ENCODE peak calls at places on chromosomes 11 and 22, in seven cellular contexts. One of them, this sample, is unnamed. For H3K4me1, the result is how much of the 10 kb centered on the place peaks cover.

GRCh38 chr11:121063728-121064127 is 37.3 kb upstream of the TECTA start:
- DNase-seq in adrenal gland: no peak
- DNase-seq in H9: no peak
- DNase-seq in psoas muscle: no peak
- DNase-seq in mammary epithelial cell: no peak
- DNase-seq in lower lobe of right lung: no peak
- DNase-seq in uterus: no peak
- DNase-seq in this sample: no peak

GRCh38 chr11:71228961-71229360 is 23.4 kb downstream of the SHANK2 start:
- DNase-seq in adrenal gland: no peak
- DNase-seq in lower lobe of right lung: no peak
- DNase-seq in mammary epithelial cell: no peak
- DNase-seq in H9: no peak
- DNase-seq in psoas muscle: no peak
- DNase-seq in uterus: no peak
- DNase-seq in this sample: no peak

GRCh38 chr11:26227311-26227710 is 104.6 kb upstream of the ANO3 start:
- DNase-seq in H9: no peak
- DNase-seq in adrenal gland: no peak
- DNase-seq in lower lobe of right lung: no peak
- DNase-seq in uterus: no peak
- DNase-seq in mammary epithelial cell: peak
- DNase-seq in psoas muscle: no peak
- DNase-seq in this sample: no peak

GRCh38 chr11:101255036-101255435 is 125.4 kb upstream of the PGR start:
- DNase-seq in psoas muscle: no peak
- DNase-seq in adrenal gland: no peak
- DNase-seq in H9: no peak
- DNase-seq in uterus: no peak
- DNase-seq in lower lobe of right lung: no peak
- DNase-seq in mammary epithelial cell: no peak
- DNase-seq in this sample: no peak

GRCh38 chr11:95095858-95096587 is 6.4 kb downstream of the ENDOD1 start:
- DNase-seq in psoas muscle: no peak
- DNase-seq in mammary epithelial cell: peak
- DNase-seq in adrenal gland: no peak
- DNase-seq in uterus: no peak
- DNase-seq in lower lobe of right lung: no peak
- DNase-seq in H9: no peak
- DNase-seq in this sample: no peak

GRCh38 chr11:32094931-32095330 is 4.1 kb downstream of the RCN1 start:
- DNase-seq in psoas muscle: peak
- DNase-seq in adrenal gland: no peak
- DNase-seq in uterus: no peak
- DNase-seq in mammary epithelial cell: no peak
- DNase-seq in lower lobe of right lung: no peak
- DNase-seq in H9: no peak
- DNase-seq in this sample: no peak

GRCh38 chr11:63610604-63611394 is 3.4 kb downstream of the PLAAT3 start:
- DNase-seq in mammary epithelial cell: peak
- DNase-seq in adrenal gland: peak
- DNase-seq in psoas muscle: no peak
- DNase-seq in lower lobe of right lung: no peak
- DNase-seq in uterus: no peak
- DNase-seq in H9: peak
- DNase-seq in this sample: no peak

GRCh38 chr11:57634311-57634710 is 15.4 kb downstream of the YPEL4 start:
- DNase-seq in adrenal gland: no peak
- DNase-seq in lower lobe of right lung: no peak
- DNase-seq in psoas muscle: no peak
- DNase-seq in mammary epithelial cell: no peak
- DNase-seq in H9: no peak
- DNase-seq in uterus: no peak
- DNase-seq in this sample: no peak

GRCh38 chr22:49046546-49047305 is 780.9 kb downstream of the BRD1 start:
- DNase-seq in H9: peak
- DNase-seq in adrenal gland: peak
- DNase-seq in lower lobe of right lung: no peak
- DNase-seq in psoas muscle: no peak
- DNase-seq in uterus: peak
- DNase-seq in mammary epithelial cell: no peak
- DNase-seq in this sample: peak

GRCh38 chr11:119206512-119207299 is 567 bp downstream of the CBL start:
- DNase-seq in mammary epithelial cell: no peak
- DNase-seq in uterus: peak
- DNase-seq in H9: peak
- DNase-seq in adrenal gland: peak
- DNase-seq in psoas muscle: peak
- DNase-seq in lower lobe of right lung: peak
- DNase-seq in this sample: peak

GRCh38 chr22:48098936-48099245 is 1336.4 kb downstream of the TBC1D22A start:
- DNase-seq in psoas muscle: no peak
- DNase-seq in adrenal gland: no peak
- DNase-seq in lower lobe of right lung: no peak
- DNase-seq in mammary epithelial cell: no peak
- DNase-seq in uterus: no peak
- DNase-seq in H9: peak
- DNase-seq in this sample: no peak

GRCh38 chr11:101686514-101686913 is 102.7 kb upstream of the TRPC6 start:
- DNase-seq in H9: no peak
- DNase-seq in lower lobe of right lung: no peak
- DNase-seq in mammary epithelial cell: peak
- DNase-seq in psoas muscle: no peak
- DNase-seq in uterus: no peak
- DNase-seq in adrenal gland: no peak
- DNase-seq in this sample: no peak

GRCh38 chr11:57219021-57219627 is 17.9 kb downstream of the APLNR start:
- DNase-seq in H9: no peak
- DNase-seq in adrenal gland: no peak
- DNase-seq in lower lobe of right lung: no peak
- DNase-seq in mammary epithelial cell: no peak
- DNase-seq in uterus: no peak
- DNase-seq in psoas muscle: no peak
- DNase-seq in this sample: no peak

GRCh38 chr11:70662691-70663098 is 264.4 kb downstream of the CTTN start:
- DNase-seq in lower lobe of right lung: no peak
- DNase-seq in psoas muscle: no peak
- DNase-seq in adrenal gland: no peak
- DNase-seq in mammary epithelial cell: no peak
- DNase-seq in H9: peak
- DNase-seq in uterus: no peak
- DNase-seq in this sample: no peak

GRCh38 chr11:46402957-46403902 is 11.7 kb upstream of the CHRM4 start:
- DNase-seq in mammary epithelial cell: no peak
- DNase-seq in H9: no peak
- DNase-seq in psoas muscle: no peak
- DNase-seq in uterus: no peak
- DNase-seq in lower lobe of right lung: no peak
- DNase-seq in adrenal gland: no peak
- DNase-seq in this sample: no peak

GRCh38 chr11:17564687-17565042 is 17.6 kb downstream of the OTOG start:
- DNase-seq in psoas muscle: no peak
- DNase-seq in mammary epithelial cell: no peak
- DNase-seq in lower lobe of right lung: no peak
- DNase-seq in adrenal gland: no peak
- DNase-seq in uterus: no peak
- DNase-seq in H9: peak
- DNase-seq in this sample: no peak

GRCh38 chr11:115653076-115653475 is 148.9 kb upstream of the CADM1 start:
- DNase-seq in H9: no peak
- DNase-seq in adrenal gland: no peak
- DNase-seq in psoas muscle: no peak
- DNase-seq in uterus: no peak
- DNase-seq in mammary epithelial cell: peak
- DNase-seq in lower lobe of right lung: no peak
- DNase-seq in this sample: no peak

GRCh38 chr11:19352072-19352735 is 111.5 kb upstream of the E2F8 start:
- DNase-seq in lower lobe of right lung: no peak
- DNase-seq in mammary epithelial cell: no peak
- DNase-seq in uterus: no peak
- DNase-seq in psoas muscle: no peak
- DNase-seq in H9: no peak
- DNase-seq in adrenal gland: no peak
- DNase-seq in this sample: no peak

GRCh38 chr11:2997406-2997805 is 5.3 kb upstream of the NAP1L4 start:
- DNase-seq in adrenal gland: no peak
- DNase-seq in psoas muscle: no peak
- DNase-seq in uterus: no peak
- DNase-seq in mammary epithelial cell: no peak
- DNase-seq in H9: no peak
- DNase-seq in lower lobe of right lung: no peak
- DNase-seq in this sample: no peak

DNA sequence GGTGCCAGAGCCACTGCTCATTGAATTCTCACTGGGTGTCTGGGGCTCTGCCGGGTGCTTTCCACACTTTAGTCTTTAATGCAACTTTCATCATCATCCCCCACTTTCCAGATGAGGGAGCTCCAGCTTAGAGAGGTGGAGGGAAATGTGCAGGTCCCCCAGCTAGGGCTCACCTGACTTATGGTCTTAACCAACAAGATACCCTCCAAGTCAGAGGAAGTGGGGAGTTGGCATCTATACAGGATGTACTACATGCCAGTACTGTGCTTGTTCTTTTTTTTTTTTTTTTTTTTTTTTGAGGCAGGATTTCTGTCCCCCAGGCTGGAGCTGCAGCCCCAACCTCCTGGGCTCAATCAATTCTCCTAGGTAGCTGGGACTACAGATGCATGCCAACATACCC is 26.3 kb downstream of the C22orf42 start:
- DNase-seq in uterus: no peak
- DNase-seq in H9: no peak
- DNase-seq in lower lobe of right lung: no peak
- DNase-seq in psoas muscle: no peak
- DNase-seq in adrenal gland: no peak
- DNase-seq in mammary epithelial cell: no peak
- DNase-seq in this sample: no peak
- H3K4me1 ChIP-seq in uterus: under half
- H3K4me1 ChIP-seq in H9: under half
- H3K4me1 ChIP-seq in lower lobe of right lung: under half
- H3K4me1 ChIP-seq in psoas muscle: under half
- H3K4me1 ChIP-seq in adrenal gland: under half
- H3K4me1 ChIP-seq in mammary epithelial cell: under half
- H3K4me1 ChIP-seq in this sample: under half

DNA sequence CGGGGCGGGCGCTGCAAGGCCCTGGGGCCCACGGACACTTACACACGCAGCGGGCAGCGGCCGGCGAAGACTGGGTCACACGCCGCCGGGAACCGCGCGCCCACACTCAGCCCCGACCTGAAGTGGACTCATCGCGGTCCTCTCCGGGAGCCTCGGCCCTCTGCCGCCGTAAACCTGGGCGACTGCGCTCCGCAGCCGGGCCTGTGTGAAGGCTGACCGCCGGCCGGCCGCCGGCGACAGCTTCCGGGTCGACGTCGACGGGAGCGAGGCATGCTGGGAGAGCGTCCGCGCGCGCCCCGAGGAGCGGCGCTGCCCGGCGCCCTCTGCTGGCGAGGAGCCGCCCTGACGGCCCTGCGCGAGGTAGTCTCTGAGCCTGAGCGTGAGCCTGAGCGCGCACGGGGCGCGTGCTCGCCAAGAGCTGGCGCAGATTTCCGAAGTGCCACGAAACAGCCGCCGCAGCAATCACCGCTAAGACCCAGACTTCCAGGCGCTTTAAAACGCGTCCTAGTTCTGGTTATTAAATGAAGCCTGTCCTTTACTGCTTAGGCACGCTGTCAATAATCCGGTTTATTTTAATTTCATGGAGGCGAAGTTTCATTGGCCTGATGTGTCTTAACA is at the start of gene SNX19:
- DNase-seq in adrenal gland: peak
- DNase-seq in H9: peak
- DNase-seq in uterus: peak
- DNase-seq in lower lobe of right lung: peak
- DNase-seq in mammary epithelial cell: peak
- DNase-seq in psoas muscle: peak
- DNase-seq in this sample: peak
- TF ChIP-seq CTCF in adrenal gland: peak
- TF ChIP-seq CTCF in H9: peak
- TF ChIP-seq CTCF in uterus: peak
- TF ChIP-seq CTCF in lower lobe of right lung: peak
- TF ChIP-seq CTCF in mammary epithelial cell: peak
- TF ChIP-seq CTCF in psoas muscle: peak
- TF ChIP-seq CTCF in this sample: peak

DNA sequence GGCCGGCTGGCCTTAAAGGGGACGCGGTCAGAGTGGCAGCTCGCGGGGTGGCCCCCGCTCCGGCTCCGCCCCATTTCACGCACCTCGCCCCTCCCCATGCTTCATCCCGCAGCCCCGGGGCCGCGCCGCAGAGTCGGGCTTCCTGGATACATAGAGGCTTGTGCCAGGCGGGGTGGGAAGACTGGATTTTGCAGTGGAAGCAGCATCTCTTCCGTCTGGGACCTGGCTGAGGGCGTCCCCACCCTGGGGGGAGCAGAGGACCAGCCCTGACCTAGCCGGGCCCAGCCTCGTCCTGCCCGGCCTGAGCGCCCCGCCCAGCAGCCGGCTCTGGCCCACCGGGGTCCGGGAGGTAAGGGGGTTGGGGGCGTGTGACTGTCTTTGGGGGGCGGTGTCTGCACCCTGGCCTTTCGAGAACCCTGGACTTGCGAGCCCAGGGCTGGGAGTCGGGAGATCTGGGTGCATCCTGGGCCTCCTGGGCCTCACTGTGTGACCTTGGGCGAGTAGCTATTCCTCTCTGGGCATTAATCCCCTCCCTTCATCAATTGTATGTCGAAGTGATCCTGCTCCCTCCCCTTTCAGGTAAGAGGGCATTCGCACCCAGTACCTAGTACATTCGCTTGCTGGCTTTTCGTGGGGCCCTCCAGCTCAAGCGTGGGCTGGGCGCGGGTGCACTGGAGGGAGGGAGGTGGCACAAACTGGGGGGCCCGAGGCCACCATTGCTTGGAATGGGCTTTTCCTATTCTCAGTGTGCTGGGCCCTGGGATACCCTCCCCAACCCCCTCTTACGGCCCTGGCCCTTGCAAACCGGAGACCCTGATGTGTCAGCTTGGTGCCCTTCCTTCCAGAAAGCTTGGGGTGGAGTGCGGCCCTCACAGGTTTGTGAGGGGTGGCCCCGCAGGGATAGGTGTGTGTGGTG is at the start of gene USP35:
- DNase-seq in uterus: no peak
- DNase-seq in lower lobe of right lung: no peak
- DNase-seq in mammary epithelial cell: no peak
- DNase-seq in adrenal gland: no peak
- DNase-seq in H9: no peak
- DNase-seq in psoas muscle: no peak
- DNase-seq in this sample: no peak
- H3K4me1 ChIP-seq in uterus: under half
- H3K4me1 ChIP-seq in lower lobe of right lung: under half
- H3K4me1 ChIP-seq in mammary epithelial cell: under half
- H3K4me1 ChIP-seq in adrenal gland: under half
- H3K4me1 ChIP-seq in H9: under half
- H3K4me1 ChIP-seq in psoas muscle: under half
- H3K4me1 ChIP-seq in this sample: half or more

DNA sequence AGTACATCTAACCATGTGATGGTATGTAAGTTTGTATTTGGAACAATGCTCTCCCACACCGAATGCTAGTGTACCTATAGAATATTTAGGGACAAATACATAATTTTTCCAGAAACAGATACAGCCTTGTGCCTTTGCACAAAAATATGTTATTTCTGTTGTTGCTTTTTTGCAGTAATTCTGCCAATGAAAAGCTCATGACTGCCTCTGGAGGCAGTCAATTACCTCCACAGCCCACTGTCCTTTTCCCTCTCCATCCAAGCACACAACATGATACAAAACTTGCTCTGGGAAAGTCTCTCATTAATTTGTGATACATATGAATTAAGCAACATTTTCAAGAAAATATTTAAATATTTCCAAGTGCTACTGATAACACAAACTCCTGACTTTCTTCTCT is 3.6 kb downstream of the OR51I2 start:
- DNase-seq in lower lobe of right lung: no peak
- DNase-seq in psoas muscle: no peak
- DNase-seq in mammary epithelial cell: no peak
- DNase-seq in H9: no peak
- DNase-seq in adrenal gland: no peak
- DNase-seq in uterus: no peak
- DNase-seq in this sample: no peak
- TF ChIP-seq CTCF in lower lobe of right lung: no peak
- TF ChIP-seq CTCF in psoas muscle: no peak
- TF ChIP-seq CTCF in mammary epithelial cell: no peak
- TF ChIP-seq CTCF in H9: peak
- TF ChIP-seq CTCF in adrenal gland: no peak
- TF ChIP-seq CTCF in uterus: no peak
- TF ChIP-seq CTCF in this sample: no peak

This sample was measured in body of pancreas.